ENCODE peak calls at places on chromosome 13, in nine cellular contexts. One of them, this sample, is unnamed.

GRCh38 chr13:106033634-106034033 is 501.8 kb downstream of the EFNB2 start:
- DNase-seq in germinal center: no peak
- DNase-seq in PC-3: peak; percentile 49
- DNase-seq in iPS DF 19.7: no peak
- DNase-seq in heart right ventricle: no peak
- DNase-seq in fibroblast of lung: peak; percentile 63
- DNase-seq in activated T-cell treated with anti-CD3 and anti-CD28 coated beads for 24 hours: no peak
- DNase-seq in NCI-H2107: no peak
- DNase-seq in neural crest cell: no peak
- DNase-seq in this sample: no peak

GRCh38 chr13:65111223-65111622 is 2118.9 kb downstream of the PCDH9 start:
- DNase-seq in germinal center: no peak
- DNase-seq in PC-3: no peak
- DNase-seq in iPS DF 19.7: no peak
- DNase-seq in heart right ventricle: no peak
- DNase-seq in fibroblast of lung: no peak
- DNase-seq in activated T-cell treated with anti-CD3 and anti-CD28 coated beads for 24 hours: no peak
- DNase-seq in NCI-H2107: no peak
- DNase-seq in neural crest cell: no peak
- DNase-seq in this sample: no peak

GRCh38 chr13:23654111-23655110 is 84.2 kb downstream of the TNFRSF19 start:
- DNase-seq in germinal center: no peak
- DNase-seq in PC-3: no peak
- DNase-seq in iPS DF 19.7: no peak
- DNase-seq in heart right ventricle: peak; percentile 64
- DNase-seq in fibroblast of lung: peak; percentile 81
- DNase-seq in activated T-cell treated with anti-CD3 and anti-CD28 coated beads for 24 hours: no peak
- DNase-seq in NCI-H2107: no peak
- DNase-seq in neural crest cell: no peak
- DNase-seq in this sample: no peak

GRCh38 chr13:114054269-114054668 is 78.2 kb downstream of the RASA3 start:
- DNase-seq in germinal center: no peak
- DNase-seq in PC-3: no peak
- DNase-seq in iPS DF 19.7: no peak
- DNase-seq in heart right ventricle: no peak
- DNase-seq in fibroblast of lung: no peak
- DNase-seq in activated T-cell treated with anti-CD3 and anti-CD28 coated beads for 24 hours: no peak
- DNase-seq in NCI-H2107: no peak
- DNase-seq in neural crest cell: no peak
- DNase-seq in this sample: no peak

GRCh38 chr13:100608906-100609305 is 20.3 kb upstream of the GGACT start:
- DNase-seq in germinal center: peak; percentile 19
- DNase-seq in PC-3: no peak
- DNase-seq in iPS DF 19.7: no peak
- DNase-seq in heart right ventricle: no peak
- DNase-seq in fibroblast of lung: peak; percentile 55
- DNase-seq in activated T-cell treated with anti-CD3 and anti-CD28 coated beads for 24 hours: no peak
- DNase-seq in NCI-H2107: no peak
- DNase-seq in neural crest cell: no peak
- DNase-seq in this sample: no peak

GRCh38 chr13:52459668-52460067 is 4.4 kb downstream of the CKAP2 start:
- DNase-seq in germinal center: no peak
- DNase-seq in PC-3: peak; percentile 80
- DNase-seq in iPS DF 19.7: no peak
- DNase-seq in heart right ventricle: no peak
- DNase-seq in fibroblast of lung: peak; percentile 61
- DNase-seq in activated T-cell treated with anti-CD3 and anti-CD28 coated beads for 24 hours: no peak
- DNase-seq in NCI-H2107: no peak
- DNase-seq in neural crest cell: no peak
- DNase-seq in this sample: no peak

GRCh38 chr13:60838581-60838980 is 441.6 kb downstream of the TDRD3 start:
- DNase-seq in germinal center: no peak
- DNase-seq in PC-3: peak; percentile 36
- DNase-seq in iPS DF 19.7: no peak
- DNase-seq in heart right ventricle: no peak
- DNase-seq in fibroblast of lung: peak; percentile 3
- DNase-seq in activated T-cell treated with anti-CD3 and anti-CD28 coated beads for 24 hours: no peak
- DNase-seq in NCI-H2107: no peak
- DNase-seq in neural crest cell: no peak
- DNase-seq in this sample: no peak

GRCh38 chr13:111289251-111289650 is 31.2 kb upstream of the TEX29 start:
- DNase-seq in germinal center: no peak
- DNase-seq in PC-3: no peak
- DNase-seq in iPS DF 19.7: no peak
- DNase-seq in heart right ventricle: no peak
- DNase-seq in fibroblast of lung: no peak
- DNase-seq in activated T-cell treated with anti-CD3 and anti-CD28 coated beads for 24 hours: no peak
- DNase-seq in NCI-H2107: no peak
- DNase-seq in neural crest cell: no peak
- DNase-seq in this sample: no peak

GRCh38 chr13:95239293-95239692 is 62.0 kb downstream of the ABCC4 start:
- DNase-seq in germinal center: peak; percentile 59
- DNase-seq in PC-3: no peak
- DNase-seq in iPS DF 19.7: no peak
- DNase-seq in heart right ventricle: no peak
- DNase-seq in fibroblast of lung: no peak
- DNase-seq in activated T-cell treated with anti-CD3 and anti-CD28 coated beads for 24 hours: no peak
- DNase-seq in NCI-H2107: no peak
- DNase-seq in neural crest cell: no peak
- DNase-seq in this sample: no peak

GRCh38 chr13:101457176-101457575 is 4.7 kb downstream of the ITGBL1 start:
- DNase-seq in germinal center: no peak
- DNase-seq in PC-3: no peak
- DNase-seq in iPS DF 19.7: no peak
- DNase-seq in heart right ventricle: no peak
- DNase-seq in fibroblast of lung: no peak
- DNase-seq in activated T-cell treated with anti-CD3 and anti-CD28 coated beads for 24 hours: no peak
- DNase-seq in NCI-H2107: no peak
- DNase-seq in neural crest cell: no peak
- DNase-seq in this sample: no peak

GRCh38 chr13:113448885-113449692 is 4.2 kb downstream of the ADPRHL1 start:
- DNase-seq in germinal center: no peak
- DNase-seq in PC-3: peak; percentile 93
- DNase-seq in iPS DF 19.7: no peak
- DNase-seq in heart right ventricle: peak; percentile 28
- DNase-seq in fibroblast of lung: no peak
- DNase-seq in activated T-cell treated with anti-CD3 and anti-CD28 coated beads for 24 hours: peak; percentile 6
- DNase-seq in NCI-H2107: no peak
- DNase-seq in neural crest cell: no peak
- DNase-seq in this sample: no peak

GRCh38 chr13:112984501-112984900 is 15.5 kb downstream of the MCF2L start:
- DNase-seq in germinal center: no peak
- DNase-seq in PC-3: no peak
- DNase-seq in iPS DF 19.7: no peak
- DNase-seq in heart right ventricle: no peak
- DNase-seq in fibroblast of lung: no peak
- DNase-seq in activated T-cell treated with anti-CD3 and anti-CD28 coated beads for 24 hours: no peak
- DNase-seq in NCI-H2107: no peak
- DNase-seq in neural crest cell: no peak
- DNase-seq in this sample: no peak

GRCh38 chr13:97976551-97977375 is 23.3 kb downstream of the IPO5 start:
- DNase-seq in germinal center: peak; percentile 58
- DNase-seq in PC-3: no peak
- DNase-seq in iPS DF 19.7: peak; percentile 7
- DNase-seq in heart right ventricle: peak; percentile 7
- DNase-seq in fibroblast of lung: no peak
- DNase-seq in activated T-cell treated with anti-CD3 and anti-CD28 coated beads for 24 hours: peak; percentile 2
- DNase-seq in NCI-H2107: no peak
- DNase-seq in neural crest cell: no peak
- DNase-seq in this sample: peak; percentile 84

GRCh38 chr13:52195052-52195837 is 35.8 kb upstream of the NEK3 start:
- DNase-seq in germinal center: peak; percentile 73
- DNase-seq in PC-3: peak; percentile 9
- DNase-seq in iPS DF 19.7: peak; percentile 65
- DNase-seq in heart right ventricle: peak; percentile 84
- DNase-seq in fibroblast of lung: peak; percentile 80
- DNase-seq in activated T-cell treated with anti-CD3 and anti-CD28 coated beads for 24 hours: peak; percentile 34
- DNase-seq in NCI-H2107: no peak
- DNase-seq in neural crest cell: no peak
- DNase-seq in this sample: peak; percentile 25

GRCh38 chr13:111211789-111212516 is 96.8 kb downstream of the ARHGEF7 start:
- DNase-seq in germinal center: no peak
- DNase-seq in PC-3: no peak
- DNase-seq in iPS DF 19.7: peak; percentile 73
- DNase-seq in heart right ventricle: no peak
- DNase-seq in fibroblast of lung: peak; percentile 93
- DNase-seq in activated T-cell treated with anti-CD3 and anti-CD28 coated beads for 24 hours: no peak
- DNase-seq in NCI-H2107: no peak
- DNase-seq in neural crest cell: no peak
- DNase-seq in this sample: no peak

GRCh38 chr13:113387396-113387795 is 23.5 kb upstream of the GRTP1 start:
- DNase-seq in germinal center: no peak
- DNase-seq in PC-3: no peak
- DNase-seq in iPS DF 19.7: no peak
- DNase-seq in heart right ventricle: no peak
- DNase-seq in fibroblast of lung: no peak
- DNase-seq in activated T-cell treated with anti-CD3 and anti-CD28 coated beads for 24 hours: no peak
- DNase-seq in NCI-H2107: no peak
- DNase-seq in neural crest cell: no peak
- DNase-seq in this sample: no peak

GRCh38 chr13:79799466-79799865 is 318.5 kb downstream of the NDFIP2 start:
- DNase-seq in germinal center: no peak
- DNase-seq in PC-3: no peak
- DNase-seq in iPS DF 19.7: no peak
- DNase-seq in heart right ventricle: no peak
- DNase-seq in fibroblast of lung: no peak
- DNase-seq in activated T-cell treated with anti-CD3 and anti-CD28 coated beads for 24 hours: no peak
- DNase-seq in NCI-H2107: no peak
- DNase-seq in neural crest cell: no peak
- DNase-seq in this sample: no peak

GRCh38 chr13:68666774-68667397 is 1436.8 kb upstream of the PCDH9 start:
- DNase-seq in germinal center: no peak
- DNase-seq in PC-3: no peak
- DNase-seq in iPS DF 19.7: no peak
- DNase-seq in heart right ventricle: no peak
- DNase-seq in fibroblast of lung: no peak
- DNase-seq in activated T-cell treated with anti-CD3 and anti-CD28 coated beads for 24 hours: no peak
- DNase-seq in NCI-H2107: no peak
- DNase-seq in neural crest cell: no peak
- DNase-seq in this sample: no peak

GRCh38 chr13:86862137-86862536 is 809.0 kb upstream of the SLITRK5 start:
- DNase-seq in germinal center: no peak
- DNase-seq in PC-3: no peak
- DNase-seq in iPS DF 19.7: peak; percentile 33
- DNase-seq in heart right ventricle: no peak
- DNase-seq in fibroblast of lung: no peak
- DNase-seq in activated T-cell treated with anti-CD3 and anti-CD28 coated beads for 24 hours: no peak
- DNase-seq in NCI-H2107: no peak
- DNase-seq in neural crest cell: no peak
- DNase-seq in this sample: no peak

GRCh38 chr13:76383671-76384461 is 502.3 kb downstream of the KCTD12 start:
- DNase-seq in germinal center: no peak
- DNase-seq in PC-3: peak; percentile 76
- DNase-seq in iPS DF 19.7: no peak
- DNase-seq in heart right ventricle: peak; percentile 17
- DNase-seq in fibroblast of lung: peak; percentile 92
- DNase-seq in activated T-cell treated with anti-CD3 and anti-CD28 coated beads for 24 hours: no peak
- DNase-seq in NCI-H2107: no peak
- DNase-seq in neural crest cell: no peak
- DNase-seq in this sample: no peak